ENCODE peak calls at places on chromosomes 11 and 22, in nine cellular contexts. One of them, this sample, is unnamed.
A peak's percentile ranks its signal among the peaks of the same experiment; 100 is the strongest.

GRCh38 chr11:104432526-104432925 is 268.6 kb upstream of the PDGFD start:
- DNase-seq in CD8-positive, alpha-beta memory T cell: no peak
- DNase-seq in BE2C: no peak
- DNase-seq in body of pancreas: no peak
- DNase-seq in transverse colon: no peak
- DNase-seq in stomach: no peak
- DNase-seq in right atrium auricular region: no peak
- DNase-seq in Peyer's patch: no peak
- DNase-seq in A549: no peak
- DNase-seq in this sample: no peak

GRCh38 chr22:31857247-31857646 is 87.1 kb upstream of the YWHAH start:
- DNase-seq in Peyer's patch: no peak
- DNase-seq in A549: no peak
- DNase-seq in BE2C: peak; percentile 21
- DNase-seq in body of pancreas: peak; percentile 46
- DNase-seq in transverse colon: no peak
- DNase-seq in stomach: no peak
- DNase-seq in right atrium auricular region: no peak
- DNase-seq in CD8-positive, alpha-beta memory T cell: no peak
- DNase-seq in this sample: no peak

GRCh38 chr11:65719887-65720236 is 736 bp downstream of the RNASEH2C start:
- DNase-seq in Peyer's patch: no peak
- DNase-seq in A549: no peak
- DNase-seq in stomach: no peak
- DNase-seq in transverse colon: no peak
- DNase-seq in body of pancreas: no peak
- DNase-seq in right atrium auricular region: no peak
- DNase-seq in CD8-positive, alpha-beta memory T cell: no peak
- DNase-seq in BE2C: peak; percentile 34
- DNase-seq in this sample: no peak

GRCh38 chr22:29337631-29338284 is 22.3 kb upstream of the RASL10A start:
- DNase-seq in Peyer's patch: no peak
- DNase-seq in transverse colon: no peak
- DNase-seq in body of pancreas: no peak
- DNase-seq in stomach: no peak
- DNase-seq in BE2C: no peak
- DNase-seq in right atrium auricular region: no peak
- DNase-seq in CD8-positive, alpha-beta memory T cell: no peak
- DNase-seq in A549: no peak
- DNase-seq in this sample: no peak

GRCh38 chr11:123549901-123550619 is 104.4 kb downstream of the SCN3B start:
- DNase-seq in A549: no peak
- DNase-seq in body of pancreas: no peak
- DNase-seq in CD8-positive, alpha-beta memory T cell: no peak
- DNase-seq in right atrium auricular region: no peak
- DNase-seq in transverse colon: no peak
- DNase-seq in BE2C: no peak
- DNase-seq in stomach: no peak
- DNase-seq in Peyer's patch: no peak
- DNase-seq in this sample: no peak

GRCh38 chr11:120682026-120682649 is 170.6 kb downstream of the GRIK4 start:
- DNase-seq in Peyer's patch: no peak
- DNase-seq in A549: no peak
- DNase-seq in body of pancreas: no peak
- DNase-seq in BE2C: no peak
- DNase-seq in transverse colon: no peak
- DNase-seq in CD8-positive, alpha-beta memory T cell: no peak
- DNase-seq in right atrium auricular region: no peak
- DNase-seq in stomach: no peak
- DNase-seq in this sample: no peak

GRCh38 chr11:108703916-108704315 is 39.0 kb downstream of the DDX10 start:
- DNase-seq in CD8-positive, alpha-beta memory T cell: no peak
- DNase-seq in BE2C: no peak
- DNase-seq in Peyer's patch: no peak
- DNase-seq in stomach: no peak
- DNase-seq in body of pancreas: no peak
- DNase-seq in A549: no peak
- DNase-seq in transverse colon: no peak
- DNase-seq in right atrium auricular region: no peak
- DNase-seq in this sample: no peak

GRCh38 chr11:25910090-25910489 is 421.8 kb upstream of the ANO3 start:
- DNase-seq in Peyer's patch: no peak
- DNase-seq in transverse colon: no peak
- DNase-seq in BE2C: no peak
- DNase-seq in stomach: no peak
- DNase-seq in body of pancreas: no peak
- DNase-seq in right atrium auricular region: no peak
- DNase-seq in CD8-positive, alpha-beta memory T cell: no peak
- DNase-seq in A549: no peak
- DNase-seq in this sample: no peak

GRCh38 chr11:78795862-78796261 is 221.2 kb upstream of the NARS2 start:
- DNase-seq in transverse colon: no peak
- DNase-seq in right atrium auricular region: no peak
- DNase-seq in CD8-positive, alpha-beta memory T cell: no peak
- DNase-seq in A549: no peak
- DNase-seq in BE2C: no peak
- DNase-seq in Peyer's patch: no peak
- DNase-seq in body of pancreas: no peak
- DNase-seq in stomach: no peak
- DNase-seq in this sample: no peak

GRCh38 chr11:44852159-44852707 is 98.5 kb downstream of the TP53I11 start:
- DNase-seq in stomach: no peak
- DNase-seq in BE2C: no peak
- DNase-seq in A549: no peak
- DNase-seq in right atrium auricular region: no peak
- DNase-seq in transverse colon: no peak
- DNase-seq in CD8-positive, alpha-beta memory T cell: no peak
- DNase-seq in body of pancreas: no peak
- DNase-seq in Peyer's patch: no peak
- DNase-seq in this sample: no peak

GRCh38 chr11:33703771-33704170 is 3.1 kb upstream of the C11orf91 start:
- DNase-seq in transverse colon: no peak
- DNase-seq in BE2C: no peak
- DNase-seq in body of pancreas: peak; percentile 46
- DNase-seq in A549: peak; percentile 44
- DNase-seq in right atrium auricular region: no peak
- DNase-seq in CD8-positive, alpha-beta memory T cell: no peak
- DNase-seq in stomach: peak; percentile 49
- DNase-seq in Peyer's patch: no peak
- DNase-seq in this sample: no peak

GRCh38 chr11:94786264-94787126 is 18.3 kb downstream of the AMOTL1 start:
- DNase-seq in CD8-positive, alpha-beta memory T cell: no peak
- DNase-seq in stomach: no peak
- DNase-seq in A549: peak; percentile 31
- DNase-seq in transverse colon: no peak
- DNase-seq in Peyer's patch: no peak
- DNase-seq in BE2C: no peak
- DNase-seq in right atrium auricular region: no peak
- DNase-seq in body of pancreas: peak; percentile 14
- DNase-seq in this sample: no peak

GRCh38 chr22:22520020-22520656 is at the start of gene ZNF280A:
- DNase-seq in BE2C: no peak
- DNase-seq in Peyer's patch: no peak
- DNase-seq in stomach: no peak
- DNase-seq in right atrium auricular region: no peak
- DNase-seq in CD8-positive, alpha-beta memory T cell: no peak
- DNase-seq in body of pancreas: no peak
- DNase-seq in transverse colon: no peak
- DNase-seq in A549: peak; percentile 87
- DNase-seq in this sample: no peak

GRCh38 chr11:85589373-85589772 is 37.8 kb downstream of the DLG2 start:
- DNase-seq in Peyer's patch: no peak
- DNase-seq in A549: no peak
- DNase-seq in CD8-positive, alpha-beta memory T cell: no peak
- DNase-seq in transverse colon: no peak
- DNase-seq in body of pancreas: no peak
- DNase-seq in right atrium auricular region: no peak
- DNase-seq in BE2C: no peak
- DNase-seq in stomach: no peak
- DNase-seq in this sample: no peak

GRCh38 chr11:70500076-70500847 is 101.9 kb downstream of the CTTN start:
- DNase-seq in stomach: no peak
- DNase-seq in BE2C: peak; percentile 4
- DNase-seq in right atrium auricular region: no peak
- DNase-seq in Peyer's patch: no peak
- DNase-seq in CD8-positive, alpha-beta memory T cell: no peak
- DNase-seq in body of pancreas: no peak
- DNase-seq in transverse colon: no peak
- DNase-seq in A549: no peak
- DNase-seq in this sample: no peak

DNA sequence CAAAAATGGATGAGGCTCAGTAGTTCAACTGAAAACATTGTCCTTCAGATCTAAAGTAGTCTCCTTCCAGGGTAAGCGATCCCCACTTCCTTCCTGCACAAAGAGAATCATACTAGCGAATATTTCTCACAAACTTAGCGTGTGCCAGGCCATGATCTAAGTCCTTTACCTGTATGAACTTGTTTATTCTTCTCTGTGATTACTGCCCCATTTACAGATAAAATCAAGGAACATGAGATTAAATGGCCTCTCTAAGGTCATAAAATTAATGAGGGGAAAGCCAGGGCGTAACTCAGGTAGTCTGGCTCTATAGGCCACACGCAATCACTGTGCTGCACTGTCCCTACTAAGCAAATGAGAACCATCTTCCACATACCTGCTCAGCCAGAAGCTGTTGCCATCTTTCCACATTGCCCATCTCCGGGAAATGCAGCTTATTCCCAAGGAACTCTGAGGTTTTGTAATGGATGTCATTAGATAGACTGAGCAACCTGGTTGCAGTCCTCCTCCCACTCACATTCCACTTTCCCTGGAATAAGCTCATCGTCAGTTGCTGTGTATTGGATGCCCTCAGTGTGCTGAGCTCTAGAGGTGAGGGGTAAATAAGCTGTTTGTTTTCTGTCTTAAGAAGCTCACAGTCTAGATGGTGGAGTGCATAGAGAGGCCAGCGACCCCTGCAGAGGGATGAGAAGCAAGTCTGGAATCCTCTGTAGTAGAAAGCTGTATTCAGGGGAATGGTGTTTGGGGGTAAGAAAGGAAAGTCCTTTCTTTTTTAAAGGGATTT is 146.3 kb downstream of the SNX19 start:
- DNase-seq in Peyer's patch: no peak
- DNase-seq in A549: no peak
- DNase-seq in body of pancreas: no peak
- DNase-seq in right atrium auricular region: no peak
- DNase-seq in BE2C: no peak
- DNase-seq in CD8-positive, alpha-beta memory T cell: no peak
- DNase-seq in stomach: no peak
- DNase-seq in transverse colon: no peak
- DNase-seq in this sample: no peak
- H3K4me1 ChIP-seq in Peyer's patch: no peaks in the 10 kb centered on the region
- H3K4me1 ChIP-seq in A549: peaks cover 4% of the 10 kb centered on the region
- H3K4me1 ChIP-seq in body of pancreas: no peaks in the 10 kb centered on the region
- H3K4me1 ChIP-seq in right atrium auricular region: peaks cover 31% of the 10 kb centered on the region
- H3K4me1 ChIP-seq in BE2C: no peaks in the 10 kb centered on the region
- H3K4me1 ChIP-seq in CD8-positive, alpha-beta memory T cell: no peaks in the 10 kb centered on the region
- H3K4me1 ChIP-seq in stomach: peaks cover 5% of the 10 kb centered on the region
- H3K4me1 ChIP-seq in transverse colon: no peaks in the 10 kb centered on the region
- H3K4me1 ChIP-seq in this sample: peaks cover 17% of the 10 kb centered on the region

DNA sequence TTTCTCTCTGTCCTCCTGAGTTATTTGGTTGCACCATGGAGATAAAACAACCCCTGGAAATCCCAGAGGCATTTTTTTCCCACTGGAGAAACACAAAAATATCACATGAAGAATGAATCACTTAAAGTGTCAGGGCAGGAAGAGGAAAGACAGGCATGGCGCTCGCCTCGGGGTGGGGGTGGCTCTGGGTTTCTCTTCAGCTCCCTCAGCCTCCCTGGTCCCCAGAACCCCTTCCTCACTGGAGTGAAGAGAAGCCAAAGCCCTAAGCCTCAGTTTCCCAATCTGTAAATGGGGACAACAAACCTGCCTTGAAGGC is 938 bp downstream of the SHISAL1 start:
- DNase-seq in stomach: no peak
- DNase-seq in body of pancreas: no peak
- DNase-seq in CD8-positive, alpha-beta memory T cell: no peak
- DNase-seq in transverse colon: no peak
- DNase-seq in right atrium auricular region: no peak
- DNase-seq in A549: no peak
- DNase-seq in BE2C: no peak
- DNase-seq in Peyer's patch: no peak
- DNase-seq in this sample: no peak
- H3K4me3 ChIP-seq in stomach: no peak overlapping the region
- H3K4me3 ChIP-seq in body of pancreas: no peak overlapping the region
- H3K4me3 ChIP-seq in CD8-positive, alpha-beta memory T cell: no peak overlapping the region
- H3K4me3 ChIP-seq in transverse colon: no peak overlapping the region
- H3K4me3 ChIP-seq in right atrium auricular region: no peak overlapping the region
- H3K4me3 ChIP-seq in A549: no peak overlapping the region
- H3K4me3 ChIP-seq in BE2C: no peak overlapping the region
- H3K4me3 ChIP-seq in Peyer's patch: no peak overlapping the region
- H3K4me3 ChIP-seq in this sample: no peak overlapping the region

GRCh38 chr11:48058777-48059176 is 78.4 kb downstream of the PTPRJ start:
- DNase-seq in BE2C: no peak
- DNase-seq in Peyer's patch: no peak
- DNase-seq in right atrium auricular region: no peak
- DNase-seq in stomach: no peak
- DNase-seq in CD8-positive, alpha-beta memory T cell: no peak
- DNase-seq in A549: no peak
- DNase-seq in transverse colon: no peak
- DNase-seq in body of pancreas: no peak
- DNase-seq in this sample: no peak
- H3K4me1 ChIP-seq in BE2C: no peaks in the 10 kb centered on the region
- H3K4me1 ChIP-seq in Peyer's patch: peaks cover 16% of the 10 kb centered on the region
- H3K4me1 ChIP-seq in right atrium auricular region: peaks cover 19% of the 10 kb centered on the region
- H3K4me1 ChIP-seq in stomach: peaks cover 56% of the 10 kb centered on the region
- H3K4me1 ChIP-seq in CD8-positive, alpha-beta memory T cell: peaks cover 81% of the 10 kb centered on the region
- H3K4me1 ChIP-seq in A549: peaks cover 82% of the 10 kb centered on the region
- H3K4me1 ChIP-seq in transverse colon: peaks cover 8% of the 10 kb centered on the region
- H3K4me1 ChIP-seq in body of pancreas: peaks cover 19% of the 10 kb centered on the region
- H3K4me1 ChIP-seq in this sample: peaks cover 40% of the 10 kb centered on the region

GRCh38 chr11:118621071-118621815 is 13.8 kb downstream of the PHLDB1 start:
- DNase-seq in transverse colon: peak; percentile 82
- DNase-seq in right atrium auricular region: peak; percentile 85
- DNase-seq in Peyer's patch: peak; percentile 38
- DNase-seq in BE2C: peak; percentile 94
- DNase-seq in body of pancreas: peak; percentile 79
- DNase-seq in CD8-positive, alpha-beta memory T cell: no peak
- DNase-seq in A549: no peak
- DNase-seq in stomach: peak; percentile 85
- DNase-seq in this sample: no peak

GRCh38 chr11:118618115-118618990 is 10.9 kb downstream of the PHLDB1 start:
- DNase-seq in A549: no peak
- DNase-seq in Peyer's patch: peak; percentile 24
- DNase-seq in CD8-positive, alpha-beta memory T cell: no peak
- DNase-seq in stomach: peak; percentile 44
- DNase-seq in BE2C: peak; percentile 58
- DNase-seq in transverse colon: no peak
- DNase-seq in body of pancreas: peak; percentile 43
- DNase-seq in right atrium auricular region: peak; percentile 94
- DNase-seq in this sample: no peak

GRCh38 chr11:118620529-118621070 is 13.2 kb downstream of the PHLDB1 start:
- DNase-seq in A549: no peak
- DNase-seq in right atrium auricular region: no peak
- DNase-seq in stomach: no peak
- DNase-seq in Peyer's patch: no peak
- DNase-seq in BE2C: no peak
- DNase-seq in transverse colon: no peak
- DNase-seq in body of pancreas: no peak
- DNase-seq in CD8-positive, alpha-beta memory T cell: no peak
- DNase-seq in this sample: no peak

GRCh38 chr11:118618991-118619375 is 11.6 kb downstream of the PHLDB1 start:
- DNase-seq in body of pancreas: peak; percentile 27
- DNase-seq in Peyer's patch: no peak
- DNase-seq in right atrium auricular region: peak; percentile 88
- DNase-seq in transverse colon: no peak
- DNase-seq in CD8-positive, alpha-beta memory T cell: no peak
- DNase-seq in BE2C: no peak
- DNase-seq in A549: no peak
- DNase-seq in stomach: no peak
- DNase-seq in this sample: no peak

GRCh38 chr11:118619444-118620205 is 12.2 kb downstream of the PHLDB1 start:
- DNase-seq in stomach: no peak
- DNase-seq in body of pancreas: peak; percentile 58
- DNase-seq in Peyer's patch: no peak
- DNase-seq in transverse colon: no peak
- DNase-seq in right atrium auricular region: peak; percentile 85
- DNase-seq in BE2C: peak; percentile 58
- DNase-seq in CD8-positive, alpha-beta memory T cell: no peak
- DNase-seq in A549: peak; percentile 53
- DNase-seq in this sample: no peak
- H3K4me3 ChIP-seq in stomach: no peak overlapping the region
- H3K4me3 ChIP-seq in body of pancreas: no peak overlapping the region
- H3K4me3 ChIP-seq in Peyer's patch: no peak overlapping the region
- H3K4me3 ChIP-seq in transverse colon: no peak overlapping the region
- H3K4me3 ChIP-seq in right atrium auricular region: no peak overlapping the region
- H3K4me3 ChIP-seq in BE2C: no peak overlapping the region
- H3K4me3 ChIP-seq in CD8-positive, alpha-beta memory T cell: no peak overlapping the region
- H3K4me3 ChIP-seq in A549: no peak overlapping the region
- H3K4me3 ChIP-seq in this sample: no peak overlapping the region